ENCODE peak calls at places on chromosomes 2 and 18, in nine cellular contexts. R is stimulated activated CD4-positive, alpha-beta T cell treated with anti-CD3 and anti-CD28 coated beads, Interleukin-2, amount 100 ng/mL, for 4 hours; B is hypothalamus; O is activated T-cell treated with anti-CD3 and anti-CD28 coated beads, Interleukin-2, amount 50 U/mL, for 24 hours; X is NCI-H1092 treated with DMSO at 0.1 percent for 48 hours; P is choroid plexus epithelial cell; A is HFFc6; E is nephron progenitor cell; C is pancreas. F is an unnamed sample.

GRCh38 chr2:73759904-73760303 is 20.0 kb downstream of the DUSP11 start:
- DNase-seq in R (no peak), B (no peak), O (no peak), X (no peak), P (peak), A (peak), E (no peak), C (no peak), F (no peak)

GRCh38 chr2:4995466-4995865 is 696.7 kb upstream of the SOX11 start:
- DNase-seq in R (no peak), B (no peak), O (no peak), X (peak), P (no peak), A (no peak), E (no peak), C (no peak), F (no peak)

GRCh38 chr2:80007722-80008503 is 296.6 kb downstream of the LRRTM1 start:
- DNase-seq in R (no peak), B (no peak), O (no peak), X (no peak), P (no peak), A (no peak), E (no peak), C (no peak), F (peak)

GRCh38 chr18:27185025-27185763 is at the start of gene CHST9:
- DNase-seq in R (no peak), B (no peak), O (no peak), X (no peak), P (no peak), A (no peak), E (peak), C (peak), F (peak)

GRCh38 chr2:235170016-235170415 is 218.2 kb downstream of the SH3BP4 start:
- DNase-seq in R (no peak), B (no peak), O (no peak), X (no peak), P (peak), A (peak), E (no peak), C (no peak), F (no peak)

GRCh38 chr18:77482190-77482928 is 232.7 kb downstream of the GALR1 start:
- DNase-seq in R (no peak), B (no peak), O (no peak), X (no peak), P (peak), A (no peak), E (no peak), C (no peak), F (no peak)

GRCh38 chr18:4282954-4283353 is 172.2 kb downstream of the DLGAP1 start:
- DNase-seq in R (no peak), B (no peak), O (no peak), X (no peak), P (no peak), A (no peak), E (no peak), C (no peak), F (no peak)

GRCh38 chr2:191574232-191574631 is 103.7 kb upstream of the NABP1 start:
- DNase-seq in R (no peak), B (no peak), O (no peak), X (no peak), P (peak), A (no peak), E (no peak), C (no peak), F (no peak)

GRCh38 chr2:216644846-216645635 is 11.8 kb downstream of the IGFBP2 start:
- DNase-seq in R (no peak), B (no peak), O (no peak), X (no peak), P (no peak), A (no peak), E (no peak), C (peak), F (no peak)

GRCh38 chr2:223976635-223977226 is 19.5 kb downstream of the MRPL44 start:
- DNase-seq in R (no peak), B (no peak), O (no peak), X (no peak), P (peak), A (peak), E (no peak), C (no peak), F (no peak)

GRCh38 chr18:6558770-6559169 is 144.1 kb upstream of the L3MBTL4 start:
- DNase-seq in R (no peak), B (no peak), O (no peak), X (no peak), P (no peak), A (no peak), E (no peak), C (no peak), F (no peak)

GRCh38 chr18:3540805-3541548 is 91.0 kb downstream of the TGIF1 start:
- DNase-seq in R (no peak), B (no peak), O (no peak), X (no peak), P (no peak), A (no peak), E (no peak), C (no peak), F (no peak)

GRCh38 chr18:47735041-47735440 is 195.4 kb downstream of the SMAD2 start:
- DNase-seq in R (no peak), B (no peak), O (no peak), X (no peak), P (no peak), A (no peak), E (no peak), C (no peak), F (no peak)

GRCh38 chr2:186308347-186308746 is 177.7 kb upstream of the ZC3H15 start:
- DNase-seq in R (no peak), B (no peak), O (no peak), X (no peak), P (peak), A (no peak), E (no peak), C (no peak), F (no peak)

GRCh38 chr2:204356128-204356527 is 189.1 kb upstream of the PARD3B start:
- DNase-seq in R (no peak), B (no peak), O (no peak), X (no peak), P (no peak), A (no peak), E (no peak), C (no peak), F (no peak)

GRCh38 chr2:31069926-31070325 is 68.3 kb downstream of the GALNT14 start:
- DNase-seq in R (no peak), B (no peak), O (no peak), X (no peak), P (no peak), A (no peak), E (no peak), C (no peak), F (no peak)

GRCh38 chr2:152585830-152586484 is 131.3 kb downstream of the PRPF40A start:
- DNase-seq in R (no peak), B (no peak), O (no peak), X (no peak), P (peak), A (peak), E (no peak), C (no peak), F (no peak)

GRCh38 chr2:47056875-47057731 is 98.0 kb downstream of the STPG4 start:
- DNase-seq in R (no peak), B (no peak), O (no peak), X (no peak), P (no peak), A (no peak), E (no peak), C (peak), F (no peak)

GRCh38 chr2:225512873-225513580 is 113.5 kb downstream of the NYAP2 start:
- DNase-seq in R (no peak), B (no peak), O (no peak), X (no peak), P (peak), A (peak), E (no peak), C (no peak), F (no peak)

GRCh38 chr2:61090386-61090921 is 24.8 kb downstream of the SANBR start:
- DNase-seq in R (no peak), B (no peak), O (no peak), X (no peak), P (peak), A (peak), E (no peak), C (no peak), F (no peak)

GRCh38 chr2:148906136-148906535 is 31.1 kb downstream of the KIF5C start:
- DNase-seq in R (no peak), B (no peak), O (no peak), X (no peak), P (peak), A (peak), E (no peak), C (no peak), F (no peak)

GRCh38 chr2:191649519-191649918 is 28.4 kb upstream of the NABP1 start:
- DNase-seq in R (no peak), B (no peak), O (no peak), X (no peak), P (no peak), A (no peak), E (no peak), C (no peak), F (no peak)

GRCh38 chr2:172489682-172490081 is 62.3 kb downstream of the ITGA6 start:
- DNase-seq in R (no peak), B (no peak), O (no peak), X (no peak), P (peak), A (no peak), E (no peak), C (no peak), F (no peak)

GRCh38 chr2:216858312-216858711 is 1.6 kb downstream of the TNP1 start:
- DNase-seq in R (no peak), B (no peak), O (no peak), X (no peak), P (peak), A (no peak), E (no peak), C (no peak), F (no peak)

GRCh38 chr2:208062113-208062512 is 36.8 kb upstream of the PLEKHM3 start:
- DNase-seq in R (no peak), B (no peak), O (no peak), X (no peak), P (peak), A (peak), E (no peak), C (no peak), F (no peak)

GRCh38 chr2:170771049-170771937 is 1.1 kb downstream of the ERICH2 start:
- DNase-seq in R (peak), B (peak), O (peak), X (peak), P (peak), A (no peak), E (no peak), C (no peak), F (peak)

GRCh38 chr2:217527586-217528202 is 475.1 kb downstream of the TNS1 start:
- DNase-seq in R (no peak), B (no peak), O (no peak), X (no peak), P (no peak), A (peak), E (no peak), C (no peak), F (no peak)